ENCODE peak calls at places on chromosomes 3 and 15, in ten cellular contexts. One of them, this sample, is unnamed.

GRCh38 chr15:51398676-51399075 is 57.2 kb downstream of the GLDN start:
- DNase-seq in IMR-90: no peak
- DNase-seq in heart right ventricle: no peak
- DNase-seq in PC-9: no peak
- DNase-seq in neural progenitor cell: peak; percentile 52
- DNase-seq in RWPE2: no peak
- DNase-seq in right atrium auricular region: peak; percentile 30
- DNase-seq in endothelial cell of umbilical vein: no peak
- DNase-seq in endodermal cell: no peak
- DNase-seq in H9: peak; percentile 18
- DNase-seq in this sample: peak; percentile 28

GRCh38 chr3:158768361-158768787 is 33.5 kb upstream of the MFSD1 start:
- DNase-seq in right atrium auricular region: peak; percentile 79
- DNase-seq in heart right ventricle: peak; percentile 61
- DNase-seq in neural progenitor cell: peak; percentile 74
- DNase-seq in H9: peak; percentile 73
- DNase-seq in endothelial cell of umbilical vein: peak; percentile 75
- DNase-seq in IMR-90: peak; percentile 78
- DNase-seq in PC-9: peak; percentile 65
- DNase-seq in endodermal cell: peak; percentile 84
- DNase-seq in RWPE2: no peak
- DNase-seq in this sample: no peak

GRCh38 chr3:128969993-128970740 is 23.7 kb downstream of the CFAP92 start:
- DNase-seq in neural progenitor cell: peak; percentile 74
- DNase-seq in endothelial cell of umbilical vein: peak; percentile 55
- DNase-seq in PC-9: no peak
- DNase-seq in right atrium auricular region: no peak
- DNase-seq in IMR-90: peak; percentile 37
- DNase-seq in endodermal cell: peak; percentile 83
- DNase-seq in heart right ventricle: peak; percentile 32
- DNase-seq in RWPE2: no peak
- DNase-seq in H9: peak; percentile 49
- DNase-seq in this sample: peak; percentile 34

GRCh38 chr3:33355611-33356010 is 78.4 kb downstream of the FBXL2 start:
- DNase-seq in endodermal cell: no peak
- DNase-seq in IMR-90: peak; percentile 61
- DNase-seq in endothelial cell of umbilical vein: peak; percentile 39
- DNase-seq in neural progenitor cell: no peak
- DNase-seq in H9: no peak
- DNase-seq in heart right ventricle: peak; percentile 8
- DNase-seq in RWPE2: no peak
- DNase-seq in PC-9: no peak
- DNase-seq in right atrium auricular region: no peak
- DNase-seq in this sample: no peak

GRCh38 chr3:15223684-15224575 is 17.9 kb downstream of the CAPN7 start:
- DNase-seq in RWPE2: no peak
- DNase-seq in neural progenitor cell: no peak
- DNase-seq in heart right ventricle: no peak
- DNase-seq in endothelial cell of umbilical vein: no peak
- DNase-seq in IMR-90: peak; percentile 64
- DNase-seq in H9: no peak
- DNase-seq in endodermal cell: no peak
- DNase-seq in right atrium auricular region: no peak
- DNase-seq in PC-9: no peak
- DNase-seq in this sample: no peak

GRCh38 chr15:77120576-77120975 is 49.7 kb upstream of the TSPAN3 start:
- DNase-seq in endodermal cell: no peak
- DNase-seq in PC-9: no peak
- DNase-seq in IMR-90: no peak
- DNase-seq in RWPE2: no peak
- DNase-seq in endothelial cell of umbilical vein: no peak
- DNase-seq in neural progenitor cell: no peak
- DNase-seq in right atrium auricular region: no peak
- DNase-seq in H9: no peak
- DNase-seq in heart right ventricle: no peak
- DNase-seq in this sample: no peak

GRCh38 chr3:50639055-50639494 is 22.1 kb downstream of the MAPKAPK3 start:
- DNase-seq in H9: no peak
- DNase-seq in PC-9: no peak
- DNase-seq in endodermal cell: no peak
- DNase-seq in right atrium auricular region: no peak
- DNase-seq in heart right ventricle: no peak
- DNase-seq in neural progenitor cell: no peak
- DNase-seq in endothelial cell of umbilical vein: no peak
- DNase-seq in IMR-90: peak; percentile 76
- DNase-seq in RWPE2: no peak
- DNase-seq in this sample: no peak

GRCh38 chr3:126903521-126903920 is 79.4 kb upstream of the PLXNA1 start:
- DNase-seq in heart right ventricle: no peak
- DNase-seq in PC-9: no peak
- DNase-seq in RWPE2: no peak
- DNase-seq in endothelial cell of umbilical vein: no peak
- DNase-seq in neural progenitor cell: no peak
- DNase-seq in right atrium auricular region: no peak
- DNase-seq in endodermal cell: no peak
- DNase-seq in H9: no peak
- DNase-seq in IMR-90: no peak
- DNase-seq in this sample: no peak

GRCh38 chr15:31308185-31308639 is 18.4 kb upstream of the KLF13 start:
- DNase-seq in neural progenitor cell: no peak
- DNase-seq in right atrium auricular region: peak; percentile 46
- DNase-seq in endothelial cell of umbilical vein: no peak
- DNase-seq in RWPE2: no peak
- DNase-seq in heart right ventricle: no peak
- DNase-seq in endodermal cell: peak; percentile 59
- DNase-seq in H9: no peak
- DNase-seq in PC-9: no peak
- DNase-seq in IMR-90: no peak
- DNase-seq in this sample: no peak

GRCh38 chr15:24898715-24899278 is 56.0 kb upstream of the SNRPN start:
- DNase-seq in endodermal cell: peak; percentile 80
- DNase-seq in RWPE2: no peak
- DNase-seq in heart right ventricle: no peak
- DNase-seq in H9: peak; percentile 81
- DNase-seq in endothelial cell of umbilical vein: no peak
- DNase-seq in neural progenitor cell: peak; percentile 70
- DNase-seq in right atrium auricular region: no peak
- DNase-seq in IMR-90: no peak
- DNase-seq in PC-9: no peak
- DNase-seq in this sample: peak; percentile 59

DNA sequence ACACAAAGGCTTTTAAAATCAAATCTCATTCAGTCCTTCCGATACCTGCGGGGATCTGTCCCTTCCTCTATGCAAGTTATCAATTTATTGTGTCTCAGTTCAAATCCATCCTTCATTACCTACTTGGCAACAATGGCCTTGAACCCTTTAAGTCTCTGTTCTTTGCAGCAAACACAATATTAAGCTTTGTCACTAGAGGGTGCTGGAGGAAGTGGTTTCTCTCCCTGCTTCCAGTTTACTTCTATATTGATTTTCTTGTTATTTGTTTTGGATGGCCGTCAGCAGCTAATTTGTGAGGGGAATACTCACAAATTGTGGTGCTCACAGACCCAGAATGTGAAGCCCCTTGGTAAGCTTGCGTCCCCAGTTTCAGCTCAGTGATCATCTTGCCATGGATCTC is 278.3 kb downstream of the FGF12 start:
- DNase-seq in PC-9: no peak
- DNase-seq in H9: no peak
- DNase-seq in IMR-90: no peak
- DNase-seq in endothelial cell of umbilical vein: no peak
- DNase-seq in RWPE2: no peak
- DNase-seq in neural progenitor cell: no peak
- DNase-seq in heart right ventricle: no peak
- DNase-seq in endodermal cell: no peak
- DNase-seq in right atrium auricular region: no peak
- DNase-seq in this sample: no peak
- TF ChIP-seq CTCF in PC-9: peak; percentile 55
- TF ChIP-seq CTCF in H9: peak; percentile 61
- TF ChIP-seq CTCF in IMR-90: peak; percentile 15
- TF ChIP-seq CTCF in endothelial cell of umbilical vein: peak; percentile 28
- TF ChIP-seq CTCF in RWPE2: peak; percentile 33
- TF ChIP-seq CTCF in neural progenitor cell: peak; percentile 51
- TF ChIP-seq CTCF in heart right ventricle: no peak
- TF ChIP-seq CTCF in endodermal cell: peak; percentile 72
- TF ChIP-seq CTCF in right atrium auricular region: peak; percentile 40
- TF ChIP-seq CTCF in this sample: no peak

GRCh38 chr15:58329781-58330467 is 101.9 kb upstream of the LIPC start:
- DNase-seq in endodermal cell: peak; percentile 69
- DNase-seq in RWPE2: no peak
- DNase-seq in neural progenitor cell: no peak
- DNase-seq in IMR-90: no peak
- DNase-seq in PC-9: peak; percentile 96
- DNase-seq in H9: no peak
- DNase-seq in endothelial cell of umbilical vein: no peak
- DNase-seq in right atrium auricular region: no peak
- DNase-seq in heart right ventricle: no peak
- DNase-seq in this sample: no peak
- H3K27ac ChIP-seq in endodermal cell: no peak overlapping the region
- H3K27ac ChIP-seq in RWPE2: peak overlapping the region; percentile 73
- H3K27ac ChIP-seq in neural progenitor cell: no peak overlapping the region
- H3K27ac ChIP-seq in IMR-90: peak overlapping the region; percentile 86
- H3K27ac ChIP-seq in PC-9: peak overlapping the region; percentile 98
- H3K27ac ChIP-seq in H9: no peak overlapping the region
- H3K27ac ChIP-seq in endothelial cell of umbilical vein: no peak overlapping the region
- H3K27ac ChIP-seq in right atrium auricular region: peak overlapping the region; percentile 85
- H3K27ac ChIP-seq in heart right ventricle: peak overlapping the region; percentile 88
- H3K27ac ChIP-seq in this sample: no peak overlapping the region

DNA sequence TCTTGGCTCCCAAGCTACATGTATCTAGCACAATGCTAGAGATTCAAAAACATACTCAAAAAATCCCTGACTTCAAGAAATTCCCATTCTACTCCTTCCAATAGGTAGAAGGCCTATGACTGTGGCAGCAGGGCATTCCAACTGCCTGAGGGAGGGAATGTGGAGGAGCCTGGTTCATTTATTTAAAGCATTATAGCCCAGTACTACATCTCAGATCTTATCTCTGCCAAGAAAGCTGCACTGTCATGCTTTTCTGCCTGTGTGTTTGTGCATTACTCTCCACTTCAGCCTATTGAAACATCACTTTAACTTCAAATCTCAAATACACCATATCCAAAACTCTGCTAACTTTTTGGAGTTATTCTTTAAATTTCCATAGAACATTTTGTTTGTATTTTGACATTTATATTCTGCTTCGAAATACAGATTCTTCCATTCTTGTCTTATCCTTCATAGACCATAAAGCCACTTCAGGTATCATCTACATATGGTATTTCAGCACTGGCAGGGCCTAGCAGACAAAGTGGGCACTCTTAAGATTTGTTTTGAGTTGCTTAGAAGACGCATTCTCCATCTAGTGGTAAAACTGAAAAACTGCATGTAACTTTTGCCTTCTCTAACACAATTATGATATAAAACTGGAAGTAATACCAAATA is 59.1 kb upstream of the NEDD4 start:
- DNase-seq in heart right ventricle: no peak
- DNase-seq in endodermal cell: no peak
- DNase-seq in H9: no peak
- DNase-seq in IMR-90: peak; percentile 68
- DNase-seq in endothelial cell of umbilical vein: peak; percentile 56
- DNase-seq in right atrium auricular region: no peak
- DNase-seq in neural progenitor cell: peak; percentile 50
- DNase-seq in RWPE2: no peak
- DNase-seq in PC-9: no peak
- DNase-seq in this sample: no peak
- TF ChIP-seq CTCF in heart right ventricle: peak; percentile 60
- TF ChIP-seq CTCF in endodermal cell: peak; percentile 85
- TF ChIP-seq CTCF in H9: peak; percentile 83
- TF ChIP-seq CTCF in IMR-90: peak; percentile 74
- TF ChIP-seq CTCF in endothelial cell of umbilical vein: peak; percentile 60
- TF ChIP-seq CTCF in right atrium auricular region: peak; percentile 85
- TF ChIP-seq CTCF in neural progenitor cell: peak; percentile 73
- TF ChIP-seq CTCF in RWPE2: peak; percentile 99
- TF ChIP-seq CTCF in PC-9: peak; percentile 80
- TF ChIP-seq CTCF in this sample: peak; percentile 42

DNA sequence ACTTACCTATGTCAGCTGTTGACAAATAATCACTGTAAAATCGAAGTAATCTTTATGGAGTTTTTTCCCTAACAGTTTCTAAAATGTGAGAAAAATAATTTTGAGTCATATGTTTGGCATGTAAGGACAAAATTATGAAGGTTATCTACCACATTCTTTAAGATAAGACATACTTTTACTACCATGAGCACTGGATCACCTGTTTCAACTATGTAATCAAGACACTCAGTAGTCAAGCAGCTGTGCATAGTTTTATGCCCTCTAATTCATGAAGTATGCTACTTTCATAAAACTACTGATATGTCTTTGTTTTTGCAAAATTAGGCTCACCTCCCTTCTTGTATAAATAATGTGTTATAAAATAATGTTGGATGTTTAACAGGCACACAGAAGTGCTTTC is 12.2 kb downstream of the FGF7 start:
- DNase-seq in IMR-90: peak; percentile 80
- DNase-seq in endodermal cell: no peak
- DNase-seq in neural progenitor cell: no peak
- DNase-seq in PC-9: no peak
- DNase-seq in endothelial cell of umbilical vein: no peak
- DNase-seq in RWPE2: no peak
- DNase-seq in right atrium auricular region: no peak
- DNase-seq in heart right ventricle: no peak
- DNase-seq in H9: no peak
- DNase-seq in this sample: no peak
- H3K27ac ChIP-seq in IMR-90: no peak overlapping the region
- H3K27ac ChIP-seq in endodermal cell: no peak overlapping the region
- H3K27ac ChIP-seq in neural progenitor cell: no peak overlapping the region
- H3K27ac ChIP-seq in PC-9: no peak overlapping the region
- H3K27ac ChIP-seq in endothelial cell of umbilical vein: no peak overlapping the region
- H3K27ac ChIP-seq in RWPE2: no peak overlapping the region
- H3K27ac ChIP-seq in right atrium auricular region: no peak overlapping the region
- H3K27ac ChIP-seq in heart right ventricle: peak overlapping the region; percentile 5
- H3K27ac ChIP-seq in H9: no peak overlapping the region
- H3K27ac ChIP-seq in this sample: no peak overlapping the region

DNA sequence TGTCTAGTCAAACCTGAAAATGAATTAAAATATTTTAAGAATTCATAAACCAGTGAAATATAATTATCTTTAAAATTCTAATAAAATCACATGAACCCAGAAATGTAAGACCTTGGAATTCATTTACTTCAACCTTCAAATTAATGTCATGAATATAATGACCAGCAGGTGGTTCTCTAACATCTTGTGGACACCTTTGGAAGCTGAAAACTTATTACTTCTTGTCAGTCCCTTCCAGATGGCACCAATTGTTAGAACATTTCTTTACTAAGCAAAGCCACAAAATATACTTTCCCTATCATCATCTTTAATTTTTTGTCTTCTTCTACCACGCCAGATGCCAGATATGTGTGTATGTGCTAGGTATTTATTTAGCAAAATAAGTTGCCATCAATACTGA is 240.0 kb downstream of the MBNL1 start:
- DNase-seq in H9: no peak
- DNase-seq in heart right ventricle: no peak
- DNase-seq in RWPE2: no peak
- DNase-seq in PC-9: no peak
- DNase-seq in IMR-90: no peak
- DNase-seq in endodermal cell: no peak
- DNase-seq in endothelial cell of umbilical vein: peak; percentile 44
- DNase-seq in neural progenitor cell: no peak
- DNase-seq in right atrium auricular region: no peak
- DNase-seq in this sample: no peak
- TF ChIP-seq CTCF in H9: peak; percentile 53
- TF ChIP-seq CTCF in heart right ventricle: peak; percentile 27
- TF ChIP-seq CTCF in RWPE2: peak; percentile 51
- TF ChIP-seq CTCF in PC-9: peak; percentile 56
- TF ChIP-seq CTCF in IMR-90: no peak
- TF ChIP-seq CTCF in endodermal cell: peak; percentile 69
- TF ChIP-seq CTCF in endothelial cell of umbilical vein: no peak
- TF ChIP-seq CTCF in neural progenitor cell: peak; percentile 41
- TF ChIP-seq CTCF in right atrium auricular region: peak; percentile 65
- TF ChIP-seq CTCF in this sample: no peak